ENCODE peak calls at places on chromosomes 2 and 18, in ten cellular contexts. K is fibroblast of lung; C is mammary epithelial cell; U is aorta; R is lower lobe of right lung; Y is right lobe of liver; W is effector memory CD4-positive, alpha-beta T cell; A is kidney; X is trophoblast cell; N is CD8-positive, alpha-beta memory T cell. S is an unnamed sample.
A peak's percentile ranks its signal among the peaks of the same experiment; 100 is the strongest.

GRCh38 chr18:70188113-70188512 is 17.4 kb downstream of the RTTN start:
- DNase-seq in R (no peak), U (no peak), X (peak; percentile 22), A (no peak), C (no peak), N (no peak), W (no peak), Y (no peak), K (peak; percentile 37), S (no peak)

GRCh38 chr2:216210711-216211131 is 101.6 kb downstream of the XRCC5 start:
- DNase-seq in A (no peak), K (no peak), W (no peak), R (no peak), U (no peak), Y (no peak), C (no peak), N (no peak), X (peak; percentile 66), S (no peak)

GRCh38 chr2:102106133-102106556 is 36.4 kb upstream of the IL1R1 start:
- DNase-seq in C (no peak), W (no peak), A (no peak), K (peak; percentile 95), Y (no peak), R (no peak), U (no peak), X (peak; percentile 40), N (no peak), S (no peak)

GRCh38 chr2:12895017-12895416 is 178.3 kb downstream of the TRIB2 start:
- DNase-seq in C (no peak), N (no peak), W (no peak), R (no peak), A (no peak), X (no peak), K (no peak), U (no peak), Y (no peak), S (no peak)

GRCh38 chr2:7490672-7491071 is 573.5 kb downstream of the RNF144A start:
- DNase-seq in W (no peak), C (no peak), R (no peak), K (no peak), Y (no peak), U (no peak), N (no peak), A (no peak), X (no peak), S (no peak)

GRCh38 chr2:54083440-54083839 is 32.0 kb upstream of the ACYP2 start:
- DNase-seq in U (no peak), N (no peak), Y (no peak), X (no peak), W (no peak), R (no peak), K (no peak), A (no peak), C (no peak), S (no peak)

GRCh38 chr2:75587954-75588587 is 27.3 kb upstream of the EVA1A start:
- DNase-seq in A (no peak), X (peak; percentile 72), Y (no peak), K (peak; percentile 51), W (no peak), C (peak; percentile 57), U (no peak), N (no peak), R (no peak), S (no peak)

GRCh38 chr2:168180914-168181313 is 66.5 kb downstream of the STK39 start:
- DNase-seq in X (no peak), C (no peak), W (no peak), Y (no peak), R (no peak), K (no peak), A (no peak), U (no peak), N (no peak), S (no peak)

GRCh38 chr2:187529977-187530721 is 24.1 kb downstream of the TFPI start:
- DNase-seq in W (no peak), C (no peak), R (no peak), X (peak; percentile 92), N (no peak), A (no peak), U (no peak), K (no peak), Y (no peak), S (no peak)

GRCh38 chr2:228599781-228600180 is 418.3 kb upstream of the SPHKAP start:
- DNase-seq in U (no peak), Y (no peak), K (no peak), X (no peak), W (no peak), A (no peak), C (no peak), N (no peak), R (no peak), S (no peak)

GRCh38 chr2:168087406-168087805 is 160.0 kb downstream of the STK39 start:
- DNase-seq in Y (no peak), U (no peak), K (no peak), N (no peak), X (no peak), A (no peak), R (no peak), W (no peak), C (no peak), S (no peak)

DNA sequence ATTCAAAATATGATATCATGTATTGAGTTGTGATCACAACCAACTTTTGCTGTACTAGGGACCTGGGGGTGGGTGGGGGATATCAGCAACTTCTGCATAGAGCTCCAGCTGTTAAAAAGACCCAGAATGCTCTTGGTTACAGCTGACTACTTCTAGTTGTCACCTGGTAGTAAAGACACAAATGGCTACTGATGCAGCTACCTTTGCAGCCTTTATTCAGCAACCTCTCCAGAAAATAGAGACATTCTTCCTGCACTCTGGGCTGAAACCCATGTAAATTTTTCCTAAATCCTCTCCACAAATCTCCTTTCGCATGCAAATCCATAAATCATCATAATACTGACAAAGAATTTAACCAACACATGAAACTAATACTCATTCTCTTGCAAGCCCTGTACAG is 238.3 kb downstream of the TCF4 start:
- DNase-seq in C (no peak), Y (no peak), X (no peak), N (no peak), W (no peak), K (no peak), A (no peak), R (no peak), U (no peak), S (no peak)
- H3K27ac ChIP-seq in C (no peak overlapping the region), Y (no peak overlapping the region), X (no peak overlapping the region), N (no peak overlapping the region), W (no peak overlapping the region), K (no peak overlapping the region), A (no peak overlapping the region), R (no peak overlapping the region), U (no peak overlapping the region), S (no peak overlapping the region)

GRCh38 chr2:206240335-206240734 is 34.1 kb upstream of the ZDBF2 start:
- DNase-seq in X (no peak), N (no peak), Y (no peak), R (no peak), K (no peak), A (no peak), C (no peak), U (no peak), W (no peak), S (no peak)
- H3K27ac ChIP-seq in X (no peak overlapping the region), N (no peak overlapping the region), Y (no peak overlapping the region), R (no peak overlapping the region), K (no peak overlapping the region), A (no peak overlapping the region), C (no peak overlapping the region), U (no peak overlapping the region), W (no peak overlapping the region), S (no peak overlapping the region)

DNA sequence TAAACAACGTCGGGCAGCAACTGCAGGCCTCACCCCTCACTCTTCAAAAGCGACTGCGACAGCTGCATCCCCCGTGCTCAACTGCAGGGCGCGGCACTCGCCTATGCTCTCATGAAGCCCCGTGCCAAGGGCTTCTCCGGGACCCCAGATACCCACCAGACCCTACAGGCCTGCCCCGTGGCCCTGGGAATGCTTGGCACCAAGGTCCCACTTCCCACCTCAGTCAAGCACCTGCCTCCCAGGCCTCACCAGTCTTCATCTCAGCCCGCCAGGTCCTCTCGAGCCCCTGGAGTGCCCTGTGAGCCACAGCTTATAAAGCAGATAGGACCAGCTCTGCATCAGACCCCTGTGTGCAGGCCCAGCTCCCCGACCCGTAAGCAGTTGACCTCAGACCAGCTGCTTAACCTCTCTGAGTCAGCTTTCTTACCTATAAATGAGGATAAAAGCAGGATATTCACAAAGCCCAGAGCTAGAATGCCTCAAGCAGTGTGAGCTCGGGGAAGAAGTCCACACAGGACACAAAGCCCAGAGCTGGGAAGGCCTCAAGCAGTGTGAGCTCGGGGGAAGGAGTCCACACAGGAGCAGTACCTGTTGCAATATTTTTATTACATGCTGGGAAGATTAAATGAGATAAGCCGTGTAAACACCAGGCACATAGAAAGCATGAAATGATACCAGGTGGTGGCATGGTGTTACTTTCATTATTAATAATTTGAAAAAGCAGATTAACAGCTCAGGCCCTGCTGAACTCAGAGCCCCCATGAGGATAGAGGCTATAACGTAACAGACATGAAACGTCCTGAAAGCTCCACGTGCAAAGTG is 96.9 kb downstream of the HDAC4 start:
- DNase-seq in C (no peak), N (no peak), K (no peak), R (no peak), U (peak; percentile 71), W (no peak), A (peak; percentile 65), Y (no peak), X (no peak), S (peak; percentile 89)
- H3K27ac ChIP-seq in C (no peak overlapping the region), N (no peak overlapping the region), K (no peak overlapping the region), R (no peak overlapping the region), U (no peak overlapping the region), W (no peak overlapping the region), A (no peak overlapping the region), Y (no peak overlapping the region), X (no peak overlapping the region), S (peak overlapping the region; percentile 51)

DNA sequence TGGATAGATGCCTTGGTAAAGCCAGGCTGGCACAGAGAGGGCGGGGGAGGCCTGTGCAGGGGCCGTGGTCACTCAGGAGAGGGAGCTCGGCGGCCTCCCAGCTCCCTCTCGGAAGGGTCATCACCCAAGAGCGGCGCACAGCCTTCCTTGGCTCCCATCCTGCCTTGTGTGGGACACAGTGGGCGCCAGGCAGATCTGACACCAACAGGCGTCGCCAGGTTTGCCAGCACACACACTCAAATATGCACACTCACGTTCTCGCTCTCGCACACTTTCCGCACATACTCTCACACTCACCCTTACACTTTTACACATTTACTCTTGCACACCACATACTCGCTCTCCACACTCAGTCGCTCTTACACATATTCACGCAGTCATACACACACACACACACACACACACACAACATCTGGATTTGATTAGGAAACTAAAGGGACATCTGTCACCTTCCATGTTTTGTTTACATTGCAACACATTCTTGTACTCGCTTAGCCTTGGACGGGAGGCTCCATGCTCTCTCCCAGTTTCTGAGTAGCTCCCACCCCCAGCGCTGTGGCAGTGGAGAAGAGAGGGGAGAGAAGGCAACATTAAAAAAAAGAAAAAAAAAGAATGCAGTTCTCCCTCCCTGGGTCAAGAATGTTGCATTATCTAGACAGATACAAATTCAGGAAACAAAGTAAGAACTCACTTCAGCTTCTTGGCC is 10.5 kb downstream of the CHMP1B start:
- DNase-seq in U (no peak), N (no peak), C (no peak), K (peak; percentile 75), W (no peak), Y (no peak), R (no peak), X (peak; percentile 52), A (no peak), S (no peak)
- H3K27ac ChIP-seq in U (no peak overlapping the region), N (no peak overlapping the region), C (no peak overlapping the region), K (no peak overlapping the region), W (no peak overlapping the region), Y (no peak overlapping the region), R (no peak overlapping the region), X (no peak overlapping the region), A (no peak overlapping the region), S (peak overlapping the region; percentile 6)

GRCh38 chr18:8860845-8861642 is 155.7 kb downstream of the MTCL1 start:
- DNase-seq in R (no peak), U (no peak), W (no peak), Y (no peak), K (no peak), X (peak; percentile 84), A (no peak), N (no peak), C (no peak), S (no peak)
- H3K27ac ChIP-seq in R (no peak overlapping the region), U (no peak overlapping the region), W (no peak overlapping the region), Y (no peak overlapping the region), K (no peak overlapping the region), X (no peak overlapping the region), A (no peak overlapping the region), N (no peak overlapping the region), C (no peak overlapping the region), S (no peak overlapping the region)

S was measured in small intestine.